ENCODE peak calls at places on chromosomes 7 and 10, in seven cellular contexts. One of them, this sample, is unnamed.
A peak's percentile ranks its signal among the peaks of the same experiment; 100 is the strongest.

GRCh38 chr10:88193018-88193417 is 329.6 kb downstream of the PTEN start:
- DNase-seq in SK-N-SH: no peak
- DNase-seq in HepG2: no peak
- DNase-seq in HCT116: no peak
- DNase-seq in K562: no peak
- DNase-seq in H1: no peak
- DNase-seq in GM12878: no peak
- DNase-seq in this sample: no peak

GRCh38 chr10:124142296-124142853 is 49.0 kb upstream of the CHST15 start:
- DNase-seq in SK-N-SH: no peak
- DNase-seq in HepG2: no peak
- DNase-seq in HCT116: no peak
- DNase-seq in K562: no peak
- DNase-seq in H1: no peak
- DNase-seq in GM12878: no peak
- DNase-seq in this sample: no peak

GRCh38 chr10:128318366-128318765 is 192.1 kb upstream of the MKI67 start:
- DNase-seq in SK-N-SH: no peak
- DNase-seq in HepG2: no peak
- DNase-seq in HCT116: no peak
- DNase-seq in K562: no peak
- DNase-seq in H1: no peak
- DNase-seq in GM12878: no peak
- DNase-seq in this sample: no peak

GRCh38 chr7:42606217-42606905 is 305.5 kb downstream of the C7orf25 start:
- DNase-seq in SK-N-SH: no peak
- DNase-seq in HepG2: no peak
- DNase-seq in HCT116: no peak
- DNase-seq in K562: no peak
- DNase-seq in H1: no peak
- DNase-seq in GM12878: no peak
- DNase-seq in this sample: no peak

GRCh38 chr7:20152511-20152910 is 64.7 kb downstream of the MACC1 start:
- DNase-seq in SK-N-SH: no peak
- DNase-seq in HepG2: no peak
- DNase-seq in HCT116: no peak
- DNase-seq in K562: no peak
- DNase-seq in H1: no peak
- DNase-seq in GM12878: no peak
- DNase-seq in this sample: no peak

GRCh38 chr10:93074137-93074596 is 474 bp downstream of the CYP26A1 start:
- DNase-seq in SK-N-SH: peak; percentile 71
- DNase-seq in HepG2: no peak
- DNase-seq in HCT116: no peak
- DNase-seq in K562: peak; percentile 33
- DNase-seq in H1: no peak
- DNase-seq in GM12878: no peak
- DNase-seq in this sample: no peak

GRCh38 chr7:8111282-8111681 is 142.7 kb downstream of the GLCCI1 start:
- DNase-seq in SK-N-SH: no peak
- DNase-seq in HepG2: no peak
- DNase-seq in HCT116: no peak
- DNase-seq in K562: no peak
- DNase-seq in H1: no peak
- DNase-seq in GM12878: no peak
- DNase-seq in this sample: no peak

GRCh38 chr7:43531700-43532099 is 51.2 kb upstream of the STK17A start:
- DNase-seq in SK-N-SH: peak; percentile 87
- DNase-seq in HepG2: no peak
- DNase-seq in HCT116: no peak
- DNase-seq in K562: no peak
- DNase-seq in H1: no peak
- DNase-seq in GM12878: no peak
- DNase-seq in this sample: no peak

GRCh38 chr10:93815304-93816091 is 57.8 kb downstream of the LGI1 start:
- DNase-seq in SK-N-SH: peak; percentile 58
- DNase-seq in HepG2: no peak
- DNase-seq in HCT116: no peak
- DNase-seq in K562: no peak
- DNase-seq in H1: no peak
- DNase-seq in GM12878: no peak
- DNase-seq in this sample: no peak

GRCh38 chr10:107653832-107654287 is 489.4 kb upstream of the SORCS1 start:
- DNase-seq in SK-N-SH: no peak
- DNase-seq in HepG2: no peak
- DNase-seq in HCT116: no peak
- DNase-seq in K562: no peak
- DNase-seq in H1: no peak
- DNase-seq in GM12878: peak; percentile 37
- DNase-seq in this sample: peak; percentile 55

GRCh38 chr10:4306871-4307270 is 519.1 kb upstream of the AKR1E2 start:
- DNase-seq in SK-N-SH: no peak
- DNase-seq in HepG2: no peak
- DNase-seq in HCT116: no peak
- DNase-seq in K562: no peak
- DNase-seq in H1: no peak
- DNase-seq in GM12878: no peak
- DNase-seq in this sample: no peak

GRCh38 chr7:142714375-142714774 is 34.9 kb upstream of the PRSS1 start:
- DNase-seq in SK-N-SH: no peak
- DNase-seq in HepG2: no peak
- DNase-seq in HCT116: no peak
- DNase-seq in K562: no peak
- DNase-seq in H1: no peak
- DNase-seq in GM12878: no peak
- DNase-seq in this sample: no peak

GRCh38 chr10:129455625-129456024 is 11.4 kb upstream of the MGMT start:
- DNase-seq in SK-N-SH: no peak
- DNase-seq in HepG2: no peak
- DNase-seq in HCT116: no peak
- DNase-seq in K562: no peak
- DNase-seq in H1: no peak
- DNase-seq in GM12878: no peak
- DNase-seq in this sample: no peak

GRCh38 chr7:48250441-48250951 is 79.2 kb downstream of the ABCA13 start:
- DNase-seq in SK-N-SH: no peak
- DNase-seq in HepG2: no peak
- DNase-seq in HCT116: no peak
- DNase-seq in K562: no peak
- DNase-seq in H1: no peak
- DNase-seq in GM12878: no peak
- DNase-seq in this sample: no peak
- TF ChIP-seq JUND in SK-N-SH: no peak
- TF ChIP-seq JUND in HepG2: no peak
- TF ChIP-seq JUND in HCT116: no peak
- TF ChIP-seq JUND in K562: no peak
- TF ChIP-seq JUND in H1: no peak
- TF ChIP-seq JUND in GM12878: no peak
- TF ChIP-seq JUND in this sample: no peak

DNA sequence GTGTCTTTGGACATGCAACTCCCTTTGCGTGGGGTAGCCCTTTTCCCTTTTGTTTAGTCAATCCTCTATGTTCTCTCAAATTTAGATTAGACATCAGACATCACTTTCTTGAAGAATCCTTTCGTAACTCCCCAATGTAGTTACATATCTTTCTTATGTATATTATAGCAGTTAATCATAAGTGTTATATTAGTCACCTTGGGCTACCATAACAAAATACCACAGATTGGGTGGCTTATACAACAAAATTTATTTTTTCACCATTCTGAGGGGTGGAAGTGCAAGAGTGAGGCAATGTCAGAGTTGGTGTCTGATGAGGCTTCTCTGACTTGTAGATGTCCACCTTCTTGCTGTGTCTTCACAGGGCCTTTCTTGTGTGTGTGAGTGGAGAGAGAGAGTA is 105.7 kb downstream of the PHTF2 start:
- DNase-seq in SK-N-SH: no peak
- DNase-seq in HepG2: no peak
- DNase-seq in HCT116: no peak
- DNase-seq in K562: no peak
- DNase-seq in H1: no peak
- DNase-seq in GM12878: no peak
- DNase-seq in this sample: no peak
- TF ChIP-seq JUND in SK-N-SH: no peak
- TF ChIP-seq JUND in HepG2: no peak
- TF ChIP-seq JUND in HCT116: no peak
- TF ChIP-seq JUND in K562: no peak
- TF ChIP-seq JUND in H1: no peak
- TF ChIP-seq JUND in GM12878: no peak
- TF ChIP-seq JUND in this sample: no peak

GRCh38 chr10:75499556-75499955 is 68.1 kb downstream of the LRMDA start:
- DNase-seq in SK-N-SH: no peak
- DNase-seq in HepG2: no peak
- DNase-seq in HCT116: no peak
- DNase-seq in K562: no peak
- DNase-seq in H1: no peak
- DNase-seq in GM12878: no peak
- DNase-seq in this sample: no peak

GRCh38 chr10:75496191-75496567 is 64.8 kb downstream of the LRMDA start:
- DNase-seq in SK-N-SH: no peak
- DNase-seq in HepG2: no peak
- DNase-seq in HCT116: no peak
- DNase-seq in K562: no peak
- DNase-seq in H1: no peak
- DNase-seq in GM12878: no peak
- DNase-seq in this sample: no peak

GRCh38 chr10:75497997-75498797 is 66.8 kb downstream of the LRMDA start:
- DNase-seq in SK-N-SH: no peak
- DNase-seq in HepG2: no peak
- DNase-seq in HCT116: peak; percentile 78
- DNase-seq in K562: no peak
- DNase-seq in H1: no peak
- DNase-seq in GM12878: no peak
- DNase-seq in this sample: no peak

GRCh38 chr10:75495434-75496190 is 64.2 kb downstream of the LRMDA start:
- DNase-seq in SK-N-SH: no peak
- DNase-seq in HepG2: peak; percentile 84
- DNase-seq in HCT116: no peak
- DNase-seq in K562: no peak
- DNase-seq in H1: no peak
- DNase-seq in GM12878: no peak
- DNase-seq in this sample: no peak

GRCh38 chr10:75498866-75499265 is 67.4 kb downstream of the LRMDA start:
- DNase-seq in SK-N-SH: no peak
- DNase-seq in HepG2: no peak
- DNase-seq in HCT116: no peak
- DNase-seq in K562: no peak
- DNase-seq in H1: no peak
- DNase-seq in GM12878: no peak
- DNase-seq in this sample: no peak
- TF ChIP-seq JUND in SK-N-SH: no peak
- TF ChIP-seq JUND in HepG2: no peak
- TF ChIP-seq JUND in HCT116: no peak
- TF ChIP-seq JUND in K562: no peak
- TF ChIP-seq JUND in H1: no peak
- TF ChIP-seq JUND in GM12878: no peak
- TF ChIP-seq JUND in this sample: no peak

DNA sequence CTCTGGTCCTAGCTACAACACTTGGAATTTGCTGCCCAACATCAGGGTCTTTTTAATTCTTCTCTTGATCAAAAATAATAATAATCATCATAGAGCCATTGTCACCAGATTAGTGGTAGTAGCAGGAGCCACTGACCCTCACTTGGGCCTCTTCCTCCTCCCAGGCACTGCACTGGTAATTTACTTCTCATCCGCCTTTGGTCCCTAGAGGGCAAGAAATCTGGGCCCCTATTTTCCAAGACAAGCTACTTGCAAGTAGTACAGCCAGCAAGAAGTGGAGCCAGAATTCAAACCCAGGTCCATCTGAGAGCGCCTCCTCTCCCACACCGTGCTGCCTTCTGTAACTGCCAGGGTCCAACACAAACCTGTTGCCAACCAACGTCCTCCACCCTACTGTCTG is 121.2 kb downstream of the SPDYE5 start:
- DNase-seq in SK-N-SH: no peak
- DNase-seq in HepG2: no peak
- DNase-seq in HCT116: no peak
- DNase-seq in K562: no peak
- DNase-seq in H1: no peak
- DNase-seq in GM12878: no peak
- DNase-seq in this sample: no peak
- TF ChIP-seq JUND in SK-N-SH: no peak
- TF ChIP-seq JUND in HepG2: no peak
- TF ChIP-seq JUND in HCT116: no peak
- TF ChIP-seq JUND in K562: no peak
- TF ChIP-seq JUND in H1: no peak
- TF ChIP-seq JUND in GM12878: no peak
- TF ChIP-seq JUND in this sample: no peak

DNA sequence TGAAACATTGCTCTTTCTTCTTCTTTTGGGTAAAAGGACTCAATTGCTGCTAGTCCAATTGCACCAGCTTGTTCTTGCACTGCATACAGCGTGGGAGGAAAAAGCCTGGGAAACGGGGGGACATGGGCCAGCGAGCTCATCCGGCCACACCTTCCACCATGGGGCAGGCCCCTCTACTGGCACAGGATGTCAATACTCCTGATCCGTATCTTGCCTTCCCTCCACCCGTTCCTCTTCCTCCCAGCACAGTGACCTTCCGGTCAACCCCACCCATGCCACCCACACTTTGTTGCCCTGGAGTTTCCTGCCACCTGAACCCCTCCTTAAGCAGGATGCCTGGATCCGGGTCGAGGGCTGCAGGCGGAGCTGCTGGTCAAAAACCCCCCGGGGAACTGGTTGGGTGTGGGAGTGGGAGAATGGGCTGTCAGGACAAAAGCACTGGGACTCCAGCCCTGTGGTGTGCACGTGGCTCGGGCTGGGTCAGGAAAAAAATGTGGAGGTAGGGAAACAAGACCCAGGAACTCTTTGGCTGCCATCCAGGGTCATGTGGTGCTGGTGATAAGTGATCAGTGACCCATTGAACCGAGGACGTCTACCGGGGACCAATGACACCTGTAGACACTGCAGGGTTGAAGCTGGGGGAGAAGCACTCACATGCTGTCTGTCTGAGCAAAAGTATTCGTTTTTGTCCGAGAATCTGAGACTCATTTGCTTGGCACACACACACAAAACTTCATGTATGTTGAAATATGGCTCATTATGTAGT is 8.2 kb downstream of the IL2RA start:
- DNase-seq in SK-N-SH: no peak
- DNase-seq in HepG2: peak; percentile 71
- DNase-seq in HCT116: no peak
- DNase-seq in K562: peak; percentile 43
- DNase-seq in H1: no peak
- DNase-seq in GM12878: no peak
- DNase-seq in this sample: no peak
- TF ChIP-seq JUND in SK-N-SH: no peak
- TF ChIP-seq JUND in HepG2: no peak
- TF ChIP-seq JUND in HCT116: no peak
- TF ChIP-seq JUND in K562: no peak
- TF ChIP-seq JUND in H1: no peak
- TF ChIP-seq JUND in GM12878: no peak
- TF ChIP-seq JUND in this sample: no peak